ENCODE peak calls at places on chromosomes 6 and 20, in six cellular contexts. S is prostate gland, L is SK-N-SH, A is tibial artery, R is fibroblast of lung, C is GM23338. V is an unnamed sample.

GRCh38 chr6:118748311-118749062 is 97.1 kb upstream of the CEP85L start:
- DNase-seq in A (no peak), S (no peak), R (peak), C (peak), L (peak), V (no peak)

GRCh38 chr6:127520061-127520460 is 926 bp upstream of the MTCL3 start:
- DNase-seq in C (peak), L (no peak), S (no peak), R (peak), A (no peak), V (no peak)

GRCh38 chr20:23497458-23498026 is 6.6 kb downstream of the CST8 start:
- DNase-seq in S (no peak), L (no peak), R (no peak), C (no peak), A (no peak), V (no peak)

GRCh38 chr6:129490551-129491245 is 219.3 kb downstream of the ARHGAP18 start:
- DNase-seq in L (no peak), A (no peak), R (peak), C (peak), S (no peak), V (no peak)

GRCh38 chr6:19999319-20000191 is 162.4 kb downstream of the ID4 start:
- DNase-seq in R (no peak), C (no peak), L (no peak), S (no peak), A (no peak), V (no peak)

GRCh38 chr6:21987501-21987957 is 309.3 kb downstream of the PRL start:
- DNase-seq in L (peak), C (peak), S (peak), A (peak), R (peak), V (no peak)

GRCh38 chr20:40990542-40991120 is 38.0 kb upstream of the TOP1 start:
- DNase-seq in S (peak), R (peak), C (peak), L (peak), A (peak), V (peak)

GRCh38 chr6:135094403-135094821 is 39.8 kb upstream of the HBS1L start:
- DNase-seq in R (peak), L (no peak), S (no peak), A (no peak), C (no peak), V (no peak)

GRCh38 chr20:5077761-5078387 is 41.9 kb downstream of the PCNA start:
- DNase-seq in S (no peak), L (no peak), R (no peak), A (peak), C (no peak), V (no peak)

GRCh38 chr6:71299541-71300470 is 11.2 kb downstream of the OGFRL1 start:
- DNase-seq in L (no peak), C (no peak), A (no peak), S (no peak), R (no peak), V (no peak)

GRCh38 chr6:170374571-170375444 is 68.2 kb downstream of the FAM120B start:
- DNase-seq in C (no peak), S (no peak), L (no peak), A (no peak), R (no peak), V (no peak)

GRCh38 chr6:157638779-157639178 is 184.3 kb upstream of the SNX9 start:
- DNase-seq in L (no peak), S (no peak), A (peak), R (no peak), C (no peak), V (no peak)

GRCh38 chr20:48717959-48718223 is 109.9 kb downstream of the PREX1 start:
- DNase-seq in C (no peak), L (no peak), R (no peak), S (no peak), A (no peak), V (no peak)

GRCh38 chr20:9241232-9241692 is 172.4 kb downstream of the PLCB4 start:
- DNase-seq in S (no peak), A (no peak), R (peak), C (no peak), L (no peak), V (no peak)

GRCh38 chr6:30601436-30601814 is 15.6 kb downstream of the PPP1R10 start:
- DNase-seq in R (no peak), C (no peak), A (no peak), L (no peak), S (no peak), V (no peak)

DNA sequence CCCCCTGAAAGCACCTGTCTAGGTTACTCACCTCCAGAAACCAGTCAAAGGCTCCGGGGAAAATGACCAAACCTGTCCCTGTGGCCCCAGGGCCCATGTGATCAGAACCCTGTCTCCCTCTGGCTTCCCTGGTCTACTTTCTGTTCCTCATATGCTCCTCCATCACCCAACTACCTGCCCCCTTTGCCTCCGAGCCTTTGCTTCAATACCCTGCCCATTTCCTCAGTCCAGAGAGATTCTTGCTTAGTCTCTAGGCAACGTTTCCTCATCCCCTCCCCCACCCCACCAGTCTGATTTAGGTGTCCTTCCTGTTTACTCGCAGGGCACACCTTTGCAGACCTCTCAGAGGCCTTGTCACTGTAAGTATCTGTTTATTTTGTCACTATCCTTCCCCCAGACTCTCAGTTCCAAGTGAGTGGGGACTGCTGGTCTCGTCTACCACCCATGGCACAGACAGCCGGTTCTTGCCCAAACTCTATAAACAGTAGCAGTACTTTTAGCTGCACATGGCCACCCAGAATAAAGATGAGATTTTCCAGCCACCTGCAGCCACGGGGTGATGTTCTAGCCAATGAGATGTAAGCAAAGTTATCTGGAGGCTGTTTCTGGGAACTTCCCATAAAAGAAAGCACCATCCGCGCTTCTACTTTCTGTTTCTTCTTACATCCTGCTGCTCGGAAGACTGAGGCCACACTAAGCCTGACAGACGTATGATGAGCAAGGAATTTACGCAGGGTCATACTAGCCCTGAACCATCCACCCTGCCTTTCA is 13.3 kb downstream of the ELOVL5 start:
- DNase-seq in R (no peak), A (no peak), C (peak), L (no peak), S (no peak), V (no peak)
- H3K4me3 ChIP-seq in R (no peak), A (no peak), C (peak), L (no peak), S (no peak), V (no peak)

GRCh38 chr6:64014581-64014980 is 379.0 kb downstream of the PHF3 start:
- DNase-seq in A (no peak), R (no peak), L (no peak), C (no peak), S (no peak), V (no peak)

GRCh38 chr6:64010646-64011045 is 375.0 kb downstream of the PHF3 start:
- DNase-seq in A (no peak), L (no peak), R (no peak), S (no peak), C (no peak), V (no peak)

GRCh38 chr6:64010010-64010409 is 374.4 kb downstream of the PHF3 start:
- DNase-seq in R (no peak), L (no peak), S (no peak), C (no peak), A (no peak), V (no peak)

GRCh38 chr6:64013061-64013410 is 377.4 kb downstream of the PHF3 start:
- DNase-seq in A (no peak), S (no peak), R (no peak), C (no peak), L (peak), V (no peak)

GRCh38 chr6:64012351-64013060 is 376.9 kb downstream of the PHF3 start:
- DNase-seq in S (no peak), L (peak), R (peak), A (no peak), C (peak), V (no peak)
- TF ChIP-seq CTCF in S (no peak), L (peak), R (peak), A (peak), C (peak), V (no peak)

GRCh38 chr6:18185624-18186023 is 30.4 kb downstream of the KDM1B start:
- DNase-seq in R (no peak), S (no peak), L (no peak), A (no peak), C (peak), V (no peak)
- H3K27ac ChIP-seq in R (no peak), S (no peak), L (no peak), A (no peak), C (peak), V (no peak)

GRCh38 chr20:1330075-1330830 is 1.3 kb upstream of the SDCBP2 start:
- DNase-seq in C (no peak), A (peak), R (no peak), L (peak), S (no peak), V (no peak)
- H3K4me3 ChIP-seq in C (no peak), A (no peak), R (no peak), L (no peak), S (no peak), V (no peak)

GRCh38 chr20:64223526-64224067 is 32.0 kb upstream of the PCMTD2 start:
- DNase-seq in C (peak), S (no peak), A (no peak), R (peak), L (no peak), V (no peak)
- TF ChIP-seq CTCF in C (peak), S (no peak), A (no peak), R (peak), L (no peak), V (no peak)

V was measured in left lung.